ENCODE peak calls at places on chromosomes 7 and 10, in ten cellular contexts. W, E, D, N, G, M, T, K, X and L are unnamed samples.
A peak's percentile ranks its signal among the peaks of the same experiment; 100 is the strongest.

GRCh38 chr10:4215485-4215884 is 430.5 kb upstream of the KLF6 start:
- DNase-seq in W (no peak), E (no peak), D (no peak), N (no peak), G (no peak), M (no peak), T (no peak), K (no peak), X (no peak), L (no peak)

GRCh38 chr10:3380392-3381050 is 207.9 kb upstream of the PITRM1 start:
- DNase-seq in W (no peak), E (no peak), D (no peak), N (no peak), G (no peak), M (no peak), T (no peak), K (no peak), X (no peak), L (no peak)

GRCh38 chr10:117674641-117675040 is 132.1 kb downstream of the EMX2 start:
- DNase-seq in W (no peak), E (no peak), D (peak; percentile 51), N (no peak), G (no peak), M (no peak), T (no peak), K (no peak), X (no peak), L (no peak)

GRCh38 chr10:49622426-49623425 is 8.9 kb downstream of the CHAT start:
- DNase-seq in W (no peak), E (no peak), D (no peak), N (no peak), G (no peak), M (no peak), T (no peak), K (no peak), X (no peak), L (no peak)

GRCh38 chr10:116815641-116816415 is 33.5 kb upstream of the ENO4 start:
- DNase-seq in W (no peak), E (no peak), D (peak; percentile 85), N (no peak), G (no peak), M (no peak), T (no peak), K (peak; percentile 20), X (no peak), L (no peak)

GRCh38 chr7:22853674-22854157 is 31.1 kb upstream of the TOMM7 start:
- DNase-seq in W (peak; percentile 49), E (peak; percentile 63), D (no peak), N (no peak), G (no peak), M (peak; percentile 61), T (no peak), K (peak; percentile 36), X (no peak), L (no peak)

GRCh38 chr10:102120142-102120986 is at the start of gene LDB1:
- DNase-seq in W (peak; percentile 93), E (peak; percentile 81), D (peak; percentile 76), N (peak; percentile 62), G (peak; percentile 58), M (peak; percentile 40), T (peak; percentile 77), K (peak; percentile 70), X (peak; percentile 64), L (peak; percentile 55)

GRCh38 chr10:99619851-99620712 is at the start of gene SLC25A28:
- DNase-seq in W (peak; percentile 99), E (peak; percentile 98), D (peak; percentile 100), N (peak; percentile 91), G (peak; percentile 85), M (no peak), T (peak; percentile 12), K (peak; percentile 100), X (peak; percentile 88), L (peak; percentile 91)

GRCh38 chr7:3168370-3168769 is 124.7 kb upstream of the CARD11 start:
- DNase-seq in W (no peak), E (no peak), D (no peak), N (no peak), G (no peak), M (no peak), T (no peak), K (no peak), X (no peak), L (no peak)

GRCh38 chr7:19099194-19099593 is 18.2 kb downstream of the TWIST1 start:
- DNase-seq in W (no peak), E (no peak), D (no peak), N (no peak), G (no peak), M (no peak), T (no peak), K (no peak), X (no peak), L (no peak)

GRCh38 chr7:148242271-148242801 is 348.2 kb upstream of the C7orf33 start:
- DNase-seq in W (peak; percentile 80), E (peak; percentile 23), D (peak; percentile 5), N (no peak), G (no peak), M (no peak), T (peak; percentile 12), K (peak; percentile 57), X (no peak), L (no peak)

GRCh38 chr7:2546776-2547586 is 8.3 kb downstream of the BRAT1 start:
- DNase-seq in W (no peak), E (no peak), D (no peak), N (no peak), G (no peak), M (no peak), T (no peak), K (no peak), X (no peak), L (no peak)

GRCh38 chr10:71581376-71581775 is 138.2 kb downstream of the C10orf105 start:
- DNase-seq in W (no peak), E (no peak), D (no peak), N (no peak), G (no peak), M (no peak), T (no peak), K (no peak), X (no peak), L (no peak)

GRCh38 chr10:110643670-110644597 is at the start of gene RBM20:
- DNase-seq in W (peak; percentile 82), E (no peak), D (peak; percentile 43), N (peak; percentile 23), G (peak; percentile 12), M (no peak), T (peak; percentile 29), K (no peak), X (no peak), L (no peak)

GRCh38 chr10:67697646-67698245 is 1.8 kb upstream of the CTNNA3 start:
- DNase-seq in W (peak; percentile 45), E (peak; percentile 14), D (peak; percentile 47), N (no peak), G (no peak), M (no peak), T (peak; percentile 2), K (peak; percentile 54), X (peak; percentile 4), L (peak; percentile 1)

GRCh38 chr7:15214981-15215380 is 312.4 kb upstream of the DGKB start:
- DNase-seq in W (no peak), E (no peak), D (no peak), N (no peak), G (no peak), M (no peak), T (no peak), K (peak; percentile 65), X (no peak), L (no peak)

GRCh38 chr7:148664319-148664718 is 34.4 kb upstream of the CUL1 start:
- DNase-seq in W (no peak), E (no peak), D (peak; percentile 83), N (no peak), G (no peak), M (no peak), T (no peak), K (peak; percentile 34), X (no peak), L (no peak)

GRCh38 chr10:78718032-78718572 is 350.7 kb upstream of the ZMIZ1 start:
- DNase-seq in W (no peak), E (no peak), D (peak; percentile 41), N (no peak), G (no peak), M (no peak), T (no peak), K (no peak), X (no peak), L (no peak)